ENCODE peak calls at places on chromosome 2, in ten cellular contexts. V is mesenchymal stem cell; P is activated CD4-positive, alpha-beta T cell treated with anti-CD3 and anti-CD28 coated beads, Interleukin-2, amount 50 U/mL, for 24 hours; S is head of caudate nucleus; A is left cardiac atrium; O is smooth muscle cell of the brain vasculature; W is central memory CD8-positive, alpha-beta T cell; X is frontal cortex; D is right atrium auricular region; U is cardiac fibroblast. R is an unnamed sample.

GRCh38 chr2:33365264-33365663 is 111.2 kb upstream of the RASGRP3 start:
- DNase-seq in V (no peak), P (no peak), S (no peak), A (no peak), O (no peak), W (no peak), X (no peak), D (no peak), U (no peak), R (no peak)

GRCh38 chr2:174753038-174753633 is 11.1 kb downstream of the CHRNA1 start:
- DNase-seq in V (no peak), P (no peak), S (peak; percentile 34), A (no peak), O (no peak), W (peak; percentile 30), X (no peak), D (no peak), U (no peak), R (no peak)

GRCh38 chr2:29317077-29317517 is 201.9 kb downstream of the CLIP4 start:
- DNase-seq in V (no peak), P (no peak), S (no peak), A (no peak), O (no peak), W (no peak), X (no peak), D (no peak), U (peak; percentile 85), R (no peak)

GRCh38 chr2:37671013-37671815 is at the start of gene CDC42EP3:
- DNase-seq in V (peak; percentile 65), P (peak; percentile 39), S (peak; percentile 54), A (peak; percentile 71), O (no peak), W (peak; percentile 28), X (peak; percentile 66), D (no peak), U (peak; percentile 55), R (no peak)

GRCh38 chr2:148201075-148202004 is 180.4 kb downstream of the MBD5 start:
- DNase-seq in V (peak; percentile 81), P (no peak), S (peak; percentile 20), A (peak; percentile 22), O (peak; percentile 18), W (peak; percentile 14), X (no peak), D (no peak), U (peak; percentile 69), R (peak; percentile 69)

GRCh38 chr2:182883451-182883850 is 17.0 kb upstream of the FRZB start:
- DNase-seq in V (peak; percentile 29), P (no peak), S (no peak), A (no peak), O (no peak), W (no peak), X (no peak), D (no peak), U (peak; percentile 52), R (no peak)

GRCh38 chr2:6946722-6947121 is 29.5 kb downstream of the RNF144A start:
- DNase-seq in V (peak; percentile 93), P (no peak), S (no peak), A (no peak), O (no peak), W (no peak), X (no peak), D (no peak), U (peak; percentile 78), R (no peak)

GRCh38 chr2:231575612-231576256 is 16.9 kb upstream of the TEX44 start:
- DNase-seq in V (no peak), P (no peak), S (no peak), A (no peak), O (no peak), W (no peak), X (no peak), D (no peak), U (no peak), R (no peak)